ENCODE peak calls at places on chromosomes 6 and 20, in eight cellular contexts. M, W, A, J, E, Q, L and B are unnamed samples.

GRCh38 chr6:154164397-154164796 is 125.4 kb downstream of the OPRM1 start:
- DNase-seq in A (no peak), W (no peak), L (no peak), J (peak), M (peak), Q (no peak), E (peak), B (no peak)

GRCh38 chr6:35474129-35474977 is 6.2 kb downstream of the RPL10A start:
- DNase-seq in W (no peak), E (no peak), A (no peak), M (no peak), J (no peak), L (no peak), Q (no peak), B (no peak)

GRCh38 chr6:95280690-95281273 is 296.6 kb upstream of the MANEA start:
- DNase-seq in J (no peak), A (peak), Q (no peak), W (no peak), M (peak), E (no peak), L (no peak), B (no peak)

GRCh38 chr20:55592866-55593265 is 412.5 kb downstream of the CBLN4 start:
- DNase-seq in M (no peak), A (no peak), W (no peak), J (no peak), E (no peak), L (no peak), Q (no peak), B (no peak)

GRCh38 chr6:44043479-44044153 is 83.6 kb downstream of the MRPL14 start:
- DNase-seq in L (no peak), M (peak), W (no peak), E (peak), Q (no peak), A (no peak), J (no peak), B (no peak)

GRCh38 chr6:153103256-153103655 is 27.8 kb downstream of the RGS17 start:
- DNase-seq in J (no peak), M (no peak), W (no peak), L (no peak), Q (no peak), E (peak), A (no peak), B (no peak)

GRCh38 chr6:90720404-90720803 is 133.5 kb upstream of the MAP3K7 start:
- DNase-seq in A (peak), L (no peak), J (no peak), Q (no peak), E (no peak), M (no peak), W (no peak), B (no peak)

GRCh38 chr6:161833099-161833860 is 559.4 kb upstream of the AGPAT4 start:
- DNase-seq in E (no peak), Q (no peak), M (no peak), A (no peak), L (no peak), W (no peak), J (no peak), B (no peak)

GRCh38 chr6:163392533-163392932 is 22.0 kb upstream of the QKI start:
- DNase-seq in M (peak), A (no peak), L (no peak), E (peak), Q (no peak), W (no peak), J (peak), B (no peak)

GRCh38 chr6:125802943-125803377 is 12.2 kb downstream of the NCOA7 start:
- DNase-seq in A (no peak), J (peak), L (no peak), E (no peak), W (no peak), M (peak), Q (no peak), B (no peak)

GRCh38 chr6:21666200-21666671 is 72.7 kb downstream of the SOX4 start:
- DNase-seq in J (no peak), A (no peak), Q (peak), E (peak), W (no peak), M (peak), L (no peak), B (no peak)

GRCh38 chr20:40942775-40943174 is 85.8 kb upstream of the TOP1 start:
- DNase-seq in W (no peak), E (no peak), L (no peak), Q (no peak), A (no peak), M (no peak), J (no peak), B (no peak)

GRCh38 chr6:37222125-37222967 is 35.2 kb upstream of the TBC1D22B start:
- DNase-seq in L (peak), A (peak), E (peak), W (peak), Q (peak), M (peak), J (peak), B (peak)

GRCh38 chr6:43747734-43748133 is 22.3 kb upstream of the VEGFA start:
- DNase-seq in L (peak), M (no peak), J (no peak), Q (no peak), A (no peak), E (no peak), W (no peak), B (peak)

GRCh38 chr6:37171970-37172812 is 2.2 kb downstream of the PIM1 start:
- DNase-seq in E (peak), A (peak), J (peak), Q (peak), L (peak), M (peak), W (peak), B (peak)

GRCh38 chr6:111478749-111479148 is 4.3 kb downstream of the REV3L start:
- DNase-seq in W (no peak), M (peak), Q (no peak), J (peak), L (no peak), A (peak), E (no peak), B (no peak)

GRCh38 chr6:105250523-105250922 is 70.7 kb upstream of the POPDC3 start:
- DNase-seq in A (no peak), M (peak), Q (no peak), W (no peak), L (no peak), J (no peak), E (no peak), B (no peak)

GRCh38 chr6:157982580-157983438 is 1.1 kb downstream of the SYNJ2 start:
- DNase-seq in J (peak), Q (peak), M (peak), E (no peak), W (no peak), L (peak), A (no peak), B (peak)

GRCh38 chr6:83707829-83708545 is 914 bp downstream of the SNAP91 start:
- DNase-seq in Q (no peak), J (no peak), L (no peak), A (no peak), W (no peak), M (peak), E (no peak), B (no peak)

GRCh38 chr6:106098383-106099234 is 12.5 kb downstream of the PRDM1 start:
- DNase-seq in M (peak), Q (peak), E (no peak), L (peak), A (no peak), W (peak), J (peak), B (no peak)

GRCh38 chr6:87315071-87315470 is 7.3 kb upstream of the SMIM8 start:
- DNase-seq in W (no peak), L (no peak), J (no peak), M (no peak), E (no peak), A (no peak), Q (no peak), B (no peak)

GRCh38 chr6:15520616-15521203 is 142.1 kb downstream of the DTNBP1 start:
- DNase-seq in M (no peak), L (peak), E (no peak), J (no peak), A (no peak), W (no peak), Q (no peak), B (no peak)

GRCh38 chr6:10082385-10082784 is 332.5 kb downstream of the TFAP2A start:
- DNase-seq in M (no peak), W (no peak), A (no peak), L (no peak), Q (no peak), J (no peak), E (no peak), B (no peak)

GRCh38 chr20:24627926-24628325 is 158.5 kb downstream of the SYNDIG1 start:
- DNase-seq in J (no peak), E (no peak), M (no peak), W (no peak), Q (no peak), A (peak), L (no peak), B (peak)

GRCh38 chr6:169185692-169186485 is 67.8 kb downstream of the THBS2 start:
- DNase-seq in A (no peak), Q (no peak), M (no peak), E (no peak), W (peak), L (no peak), J (no peak), B (no peak)

GRCh38 chr6:30798501-30798900 is 54.2 kb upstream of the IER3 start:
- DNase-seq in Q (no peak), J (no peak), A (no peak), M (no peak), L (no peak), E (no peak), W (no peak), B (no peak)

GRCh38 chr6:28082939-28083338 is 2.6 kb downstream of the ZNF165 start:
- DNase-seq in Q (no peak), A (no peak), M (no peak), W (no peak), E (no peak), J (no peak), L (no peak), B (no peak)

GRCh38 chr20:3204124-3204794 is at the start of gene DDRGK1:
- DNase-seq in A (peak), Q (peak), J (peak), E (peak), L (peak), M (peak), W (peak), B (peak)

GRCh38 chr20:32325706-32326506 is 32.2 kb upstream of the ASXL1 start:
- DNase-seq in W (no peak), E (no peak), L (peak), M (peak), A (no peak), J (peak), Q (peak), B (no peak)

GRCh38 chr20:48349673-48350072 is 478.1 kb downstream of the PREX1 start:
- DNase-seq in A (no peak), J (no peak), L (no peak), W (no peak), E (no peak), Q (no peak), M (no peak), B (no peak)

GRCh38 chr6:111061493-111061892 is 25.8 kb upstream of the SLC16A10 start:
- DNase-seq in E (no peak), Q (no peak), A (no peak), L (no peak), J (peak), W (no peak), M (no peak), B (no peak)

GRCh38 chr20:9427977-9428607 is 86.3 kb upstream of the LAMP5 start:
- DNase-seq in Q (no peak), L (no peak), W (no peak), M (no peak), E (no peak), A (peak), J (no peak), B (no peak)

GRCh38 chr20:3739054-3739925 is 6.8 kb downstream of the HSPA12B start:
- DNase-seq in Q (no peak), A (no peak), J (no peak), E (peak), W (no peak), M (peak), L (no peak), B (no peak)

GRCh38 chr6:16320533-16321340 is 82.3 kb downstream of the GMPR start:
- DNase-seq in W (no peak), A (no peak), M (peak), E (no peak), L (no peak), J (no peak), Q (no peak), B (no peak)

GRCh38 chr20:21134883-21135493 is 9.1 kb downstream of the KIZ start:
- DNase-seq in A (no peak), J (no peak), Q (no peak), E (no peak), W (no peak), L (no peak), M (no peak), B (no peak)

GRCh38 chr6:116397960-116398359 is 27.2 kb downstream of the DSE start:
- DNase-seq in A (no peak), W (no peak), M (peak), E (no peak), Q (no peak), L (no peak), J (no peak), B (no peak)

GRCh38 chr20:2673453-2673852 is 9.4 kb upstream of the IDH3B start:
- DNase-seq in M (no peak), A (no peak), W (no peak), L (no peak), J (no peak), Q (no peak), E (no peak), B (no peak)

GRCh38 chr6:134503542-134504281 is 185.8 kb upstream of the SGK1 start:
- DNase-seq in J (no peak), L (no peak), A (peak), W (no peak), Q (no peak), E (no peak), M (no peak), B (no peak)

DNA sequence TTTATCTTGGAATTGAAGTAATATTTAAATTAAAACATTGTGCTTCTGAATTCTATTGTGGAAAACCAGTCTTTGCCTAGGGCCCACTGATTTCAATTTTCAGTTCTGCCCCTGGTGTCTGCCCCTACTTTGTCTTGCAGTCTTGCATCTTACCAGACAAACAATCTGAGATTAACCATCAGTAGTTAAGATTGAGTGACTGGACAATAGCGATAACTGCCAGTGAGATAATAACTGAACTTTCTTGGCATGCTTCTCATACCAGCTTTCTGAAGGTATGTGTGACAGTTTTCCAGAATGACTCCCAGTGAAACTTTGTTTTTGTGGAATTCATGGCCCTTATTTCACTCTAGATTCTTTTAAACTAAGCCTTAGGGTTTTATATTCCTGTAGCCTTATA is 53.5 kb downstream of the KCNQ5 start:
- DNase-seq in J (peak), Q (no peak), A (no peak), E (no peak), L (no peak), W (no peak), M (peak), B (no peak)
- H3K4me3 ChIP-seq in J (no peak), Q (no peak), A (no peak), E (no peak), L (no peak), W (no peak), M (no peak), B (no peak)

DNA sequence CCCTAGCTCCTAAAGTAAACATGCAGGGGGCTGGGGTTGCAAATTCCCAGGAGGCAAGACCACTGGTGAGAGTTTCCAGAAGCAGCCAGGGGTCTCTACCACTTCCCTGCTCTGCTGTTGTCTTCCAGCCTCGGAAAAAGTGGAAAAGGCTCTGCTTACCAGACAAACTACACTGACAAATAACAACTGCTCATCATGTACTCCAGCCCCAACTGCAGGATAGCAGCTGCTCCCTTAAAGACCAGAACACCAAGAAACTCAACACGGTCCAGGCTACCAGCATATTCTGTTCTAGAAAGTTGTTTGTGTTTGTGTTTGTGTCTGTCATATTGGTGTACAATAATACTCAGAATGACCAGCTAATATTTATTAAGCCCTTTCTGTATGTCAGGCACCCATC is 187.5 kb upstream of the MARCKS start:
- DNase-seq in E (no peak), L (no peak), W (no peak), Q (no peak), J (no peak), A (no peak), M (no peak), B (no peak)
- H3K4me3 ChIP-seq in E (no peak), L (no peak), W (no peak), Q (no peak), J (no peak), A (no peak), M (no peak), B (no peak)

DNA sequence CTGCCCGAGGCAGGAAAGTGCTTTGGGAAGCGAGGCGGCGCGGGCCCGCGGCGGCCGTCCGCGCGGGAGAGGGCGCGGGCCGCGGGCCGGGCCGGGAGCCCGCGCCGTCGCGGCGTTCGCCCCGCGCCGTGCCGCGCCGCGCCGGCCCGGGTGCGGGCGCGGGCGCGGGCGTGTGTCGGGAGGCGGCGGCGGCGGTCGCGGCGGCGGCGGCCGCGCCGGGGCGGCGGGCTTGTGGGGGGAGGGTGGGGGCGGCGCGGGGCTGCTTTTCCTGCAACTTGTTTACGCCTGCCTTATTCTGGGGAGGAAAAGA is 1.4 kb downstream of the L3MBTL3 start:
- DNase-seq in J (no peak), A (no peak), W (no peak), M (no peak), E (no peak), L (no peak), Q (no peak), B (no peak)
- H3K4me3 ChIP-seq in J (peak), A (peak), W (peak), M (peak), E (peak), L (peak), Q (peak), B (peak)

GRCh38 chr20:63940071-63940471 is 16.1 kb downstream of the UCKL1 start:
- DNase-seq in M (no peak), E (peak), Q (no peak), W (no peak), J (no peak), L (no peak), A (no peak), B (no peak)
- H3K4me3 ChIP-seq in M (no peak), E (no peak), Q (no peak), W (no peak), J (no peak), L (no peak), A (no peak), B (no peak)

GRCh38 chr20:50129662-50130345 is 16.9 kb upstream of the UBE2V1 start:
- DNase-seq in E (no peak), M (no peak), W (no peak), A (no peak), J (no peak), Q (no peak), L (no peak), B (no peak)
- H3K4me3 ChIP-seq in E (no peak), M (no peak), W (no peak), A (no peak), J (no peak), Q (no peak), L (no peak), B (no peak)

DNA sequence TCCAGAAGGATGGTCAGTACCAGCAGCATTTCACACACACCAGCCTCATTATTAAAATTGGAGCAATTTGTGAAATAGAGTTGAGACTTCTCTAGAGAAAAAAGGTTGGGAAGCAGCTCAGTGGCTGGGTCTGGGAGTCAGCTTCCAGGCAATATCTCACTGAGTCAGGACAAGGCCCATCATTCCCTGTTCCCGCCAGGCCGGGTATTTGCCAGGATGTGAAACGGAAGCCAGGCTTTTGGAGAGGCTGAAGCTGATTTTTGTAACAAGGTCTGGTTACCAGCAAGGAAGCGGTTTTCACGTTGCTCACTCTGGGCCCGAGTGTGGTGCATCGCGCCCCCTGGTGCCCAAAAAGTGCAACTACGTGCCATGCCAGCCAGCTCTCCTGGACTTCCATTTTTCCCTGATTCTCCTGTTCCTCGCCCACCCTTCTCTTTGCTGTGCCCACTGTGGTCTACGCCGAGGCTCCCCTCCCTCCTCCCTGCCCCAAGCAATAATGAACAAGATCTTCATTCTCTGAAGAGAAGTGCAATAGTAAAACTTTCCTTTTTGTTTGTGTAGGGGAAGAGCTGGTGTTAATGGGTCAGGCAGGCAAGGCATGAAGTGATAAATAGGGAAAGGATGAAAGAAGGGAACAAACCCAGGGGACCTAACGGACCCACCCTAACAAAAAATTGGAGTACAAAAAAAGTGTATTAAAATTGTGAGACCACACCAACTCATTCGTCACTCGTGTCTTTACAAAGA is 67.1 kb downstream of the ZBTB2 start:
- DNase-seq in W (peak), M (peak), J (peak), L (peak), Q (peak), E (peak), A (peak), B (peak)
- H3K4me3 ChIP-seq in W (no peak), M (no peak), J (no peak), L (no peak), Q (no peak), E (no peak), A (peak), B (peak)

GRCh38 chr6:166997348-166997747 is 1.8 kb upstream of the CEP43 start:
- DNase-seq in L (no peak), E (no peak), Q (no peak), J (no peak), M (no peak), W (no peak), A (no peak), B (no peak)
- H3K4me3 ChIP-seq in L (no peak), E (no peak), Q (no peak), J (peak), M (peak), W (peak), A (peak), B (peak)

GRCh38 chr6:45533394-45533793 is 155.7 kb upstream of the SUPT3H start:
- DNase-seq in E (no peak), Q (no peak), W (no peak), L (no peak), J (no peak), A (no peak), M (peak), B (no peak)
- H3K4me3 ChIP-seq in E (peak), Q (no peak), W (no peak), L (no peak), J (no peak), A (no peak), M (peak), B (peak)

GRCh38 chr20:17556842-17557674 is 12.8 kb upstream of the DSTN start:
- DNase-seq in M (peak), L (peak), A (no peak), W (no peak), E (peak), J (no peak), Q (peak), B (no peak)
- H3K4me3 ChIP-seq in M (no peak), L (no peak), A (no peak), W (no peak), E (no peak), J (peak), Q (no peak), B (no peak)